ENCODE peak calls at places on chromosomes 4 and X, in four cellular contexts. E is cardiac muscle cell, I is psoas muscle, A is heart right ventricle. C is an unnamed sample.

GRCh38 chr4:140004580-140005314 is 149.2 kb downstream of the MAML3 start:
- DNase-seq in E (peak; percentile 55), I (peak; percentile 59), A (peak; percentile 46), C (no peak)

GRCh38 chrX:72461766-72462165 is 110.9 kb downstream of the HDAC8 start:
- DNase-seq in E (no peak), I (no peak), A (no peak), C (no peak)

GRCh38 chr4:70153937-70154336 is at the start of gene PRR27:
- DNase-seq in E (no peak), I (no peak), A (no peak), C (no peak)

GRCh38 chrX:95764972-95765451 is 919.6 kb upstream of the DIAPH2 start:
- DNase-seq in E (peak; percentile 75), I (no peak), A (peak; percentile 2), C (peak; percentile 30)

GRCh38 chr4:2977116-2978097 is 14.0 kb downstream of the GRK4 start:
- DNase-seq in E (peak; percentile 69), I (no peak), A (no peak), C (no peak)

GRCh38 chr4:136643416-136643815 is 888.9 kb downstream of the PCDH18 start:
- DNase-seq in E (no peak), I (no peak), A (no peak), C (no peak)

GRCh38 chrX:37314526-37314925 is 34.6 kb upstream of the PRRG1 start:
- DNase-seq in E (no peak), I (no peak), A (no peak), C (no peak)

GRCh38 chr4:126604273-126604867 is 1028.4 kb upstream of the INTU start:
- DNase-seq in E (peak; percentile 45), I (no peak), A (no peak), C (no peak)

GRCh38 chr4:147094228-147094627 is 148.6 kb upstream of the TTC29 start:
- DNase-seq in E (peak; percentile 10), I (no peak), A (no peak), C (no peak)

GRCh38 chrX:139766545-139766983 is 58.6 kb upstream of the MCF2 start:
- DNase-seq in E (no peak), I (no peak), A (no peak), C (no peak)

GRCh38 chr4:128571747-128572146 is 237.8 kb upstream of the JADE1 start:
- DNase-seq in E (no peak), I (peak; percentile 28), A (peak; percentile 33), C (peak; percentile 36)

GRCh38 chr4:103415801-103416200 is 217.7 kb upstream of the CENPE start:
- DNase-seq in E (no peak), I (no peak), A (no peak), C (no peak)

GRCh38 chr4:185567828-185568442 is 32.6 kb upstream of the PDLIM3 start:
- DNase-seq in E (no peak), I (peak; percentile 65), A (peak; percentile 81), C (peak; percentile 49)

GRCh38 chr4:2797188-2797544 is 4.3 kb downstream of the SH3BP2 start:
- DNase-seq in E (no peak), I (no peak), A (no peak), C (no peak)

GRCh38 chr4:11904117-11904535 is 475.4 kb upstream of the HS3ST1 start:
- DNase-seq in E (no peak), I (no peak), A (peak; percentile 72), C (peak; percentile 51)

GRCh38 chr4:135032670-135033069 is 831.1 kb upstream of the PABPC4L start:
- DNase-seq in E (peak; percentile 40), I (no peak), A (no peak), C (no peak)

GRCh38 chrX:14027031-14027430 is 2.7 kb downstream of the GEMIN8 start:
- DNase-seq in E (no peak), I (no peak), A (peak; percentile 9), C (no peak)

GRCh38 chr4:84856468-84856867 is 110.0 kb downstream of the WDFY3 start:
- DNase-seq in E (no peak), I (no peak), A (no peak), C (no peak)

GRCh38 chr4:122632396-122633143 is 11.7 kb upstream of the IL21 start:
- DNase-seq in E (no peak), I (no peak), A (no peak), C (no peak)

GRCh38 chrX:43718546-43718945 is 62.4 kb downstream of the MAOA start:
- DNase-seq in E (no peak), I (no peak), A (no peak), C (no peak)

GRCh38 chr4:16860506-16860905 is 37.9 kb downstream of the LDB2 start:
- DNase-seq in E (no peak), I (no peak), A (no peak), C (no peak)

GRCh38 chr4:13523591-13524503 is 20.5 kb downstream of the NKX3-2 start:
- DNase-seq in E (no peak), I (no peak), A (no peak), C (no peak)

GRCh38 chr4:169270810-169271691 is at the start of gene SH3RF1:
- DNase-seq in E (peak; percentile 87), I (peak; percentile 91), A (peak; percentile 91), C (peak; percentile 82)

GRCh38 chr4:51930557-51930956 is 87.6 kb downstream of the DCUN1D4 start:
- DNase-seq in E (no peak), I (no peak), A (no peak), C (no peak)

GRCh38 chr4:20041838-20042237 is 209.9 kb upstream of the SLIT2 start:
- DNase-seq in E (no peak), I (no peak), A (no peak), C (no peak)

GRCh38 chr4:8308856-8309771 is 39.6 kb downstream of the HTRA3 start:
- DNase-seq in E (no peak), I (peak; percentile 80), A (peak; percentile 33), C (no peak)

GRCh38 chr4:118270492-118270891 is 82.3 kb downstream of the PRSS12 start:
- DNase-seq in E (peak; percentile 62), I (no peak), A (no peak), C (no peak)

GRCh38 chrX:26651755-26652154 is 435.8 kb downstream of the MAGEB5 start:
- DNase-seq in E (no peak), I (no peak), A (no peak), C (no peak)

GRCh38 chrX:137431693-137432488 is 134.0 kb upstream of the ZIC3 start:
- DNase-seq in E (peak; percentile 38), I (no peak), A (no peak), C (no peak)

GRCh38 chr4:25441519-25442117 is 64.6 kb downstream of the ANAPC4 start:
- DNase-seq in E (peak; percentile 78), I (no peak), A (peak; percentile 46), C (peak; percentile 83)

GRCh38 chr4:156085073-156085472 is 131.4 kb upstream of the CTSO start:
- DNase-seq in E (no peak), I (no peak), A (no peak), C (no peak)

GRCh38 chrX:55815546-55815945 is 98.0 kb downstream of the RRAGB start:
- DNase-seq in E (no peak), I (no peak), A (no peak), C (no peak)

GRCh38 chrX:138128025-138128671 is 562.2 kb downstream of the ZIC3 start:
- DNase-seq in E (peak; percentile 47), I (no peak), A (peak; percentile 3), C (no peak)

GRCh38 chr4:98648602-98649001 is 9.8 kb downstream of the TSPAN5 start:
- DNase-seq in E (no peak), I (no peak), A (peak; percentile 29), C (no peak)

GRCh38 chr4:109301691-109302365 is 630 bp downstream of the COL25A1 start:
- DNase-seq in E (peak; percentile 22), I (no peak), A (no peak), C (no peak)

GRCh38 chrX:134836497-134836968 is 154.3 kb upstream of the SMIM10 start:
- DNase-seq in E (no peak), I (no peak), A (peak; percentile 6), C (no peak)

DNA sequence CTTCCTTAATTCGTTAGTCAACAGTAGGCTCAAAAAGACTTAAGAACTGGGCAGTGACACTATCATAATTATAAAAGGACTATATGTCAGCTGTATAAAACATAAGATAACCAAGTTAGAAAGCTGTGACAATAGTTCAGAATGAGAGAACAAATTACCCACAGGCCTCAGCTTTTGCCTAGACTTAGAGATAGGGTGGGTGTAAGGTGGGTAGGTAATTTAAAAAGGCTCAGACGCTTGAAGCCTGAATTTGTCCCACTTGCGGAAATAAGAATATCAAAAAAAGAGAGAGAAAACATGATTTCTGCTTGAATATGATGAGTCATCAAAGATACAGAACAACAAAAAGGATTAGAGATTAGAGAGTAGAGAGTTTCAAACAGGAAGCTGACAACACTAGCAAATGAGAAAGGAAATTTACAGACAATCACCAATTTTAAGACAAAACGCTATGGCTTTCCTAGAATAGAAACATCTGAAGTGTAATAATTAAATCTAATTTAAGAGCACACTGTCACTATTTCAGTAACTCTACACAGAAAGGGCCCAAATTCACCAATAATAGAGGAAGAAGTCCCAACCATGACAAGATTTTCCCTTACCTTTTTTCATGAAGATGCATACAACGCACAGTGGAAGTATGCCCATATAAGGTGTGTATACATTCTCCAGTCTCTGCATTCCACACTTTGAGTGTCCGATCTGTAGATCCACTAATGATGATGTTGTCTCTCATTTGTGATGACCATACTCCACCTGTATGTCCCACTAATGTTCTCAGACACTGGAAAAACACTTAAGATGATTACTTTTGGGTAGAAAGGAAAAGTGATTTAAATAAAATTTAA is 208.1 kb downstream of the FBXW7 start:
- DNase-seq in E (no peak), I (no peak), A (no peak), C (no peak)
- H3K27ac ChIP-seq in E (no peak overlapping the region), I (no peak overlapping the region), A (no peak overlapping the region), C (no peak overlapping the region)

GRCh38 chr4:138407329-138407728 is 165.2 kb upstream of the SLC7A11 start:
- DNase-seq in E (no peak), I (no peak), A (no peak), C (no peak)
- H3K27ac ChIP-seq in E (no peak overlapping the region), I (no peak overlapping the region), A (no peak overlapping the region), C (no peak overlapping the region)

DNA sequence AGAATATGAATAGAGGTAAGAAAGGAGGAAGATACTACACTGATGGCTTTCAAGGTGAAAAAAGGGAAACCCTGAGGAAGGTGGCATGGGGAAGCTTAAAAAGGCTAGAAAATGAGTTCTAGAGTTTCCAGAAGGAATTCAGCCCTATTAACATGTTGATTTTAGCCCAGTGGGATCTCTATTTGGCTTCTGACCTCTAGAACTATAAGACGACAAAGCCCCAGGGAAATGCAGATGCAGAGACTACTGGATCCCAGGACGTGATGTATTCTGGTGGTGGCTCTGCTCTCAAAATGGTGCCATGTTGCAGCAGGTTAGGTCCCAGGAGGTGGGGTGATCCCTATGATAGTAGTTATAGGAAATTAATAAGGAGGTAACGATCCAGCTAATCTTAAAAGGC is 120.4 kb downstream of the TMA16 start:
- DNase-seq in E (no peak), I (no peak), A (no peak), C (no peak)
- H3K27ac ChIP-seq in E (no peak overlapping the region), I (no peak overlapping the region), A (no peak overlapping the region), C (no peak overlapping the region)

DNA sequence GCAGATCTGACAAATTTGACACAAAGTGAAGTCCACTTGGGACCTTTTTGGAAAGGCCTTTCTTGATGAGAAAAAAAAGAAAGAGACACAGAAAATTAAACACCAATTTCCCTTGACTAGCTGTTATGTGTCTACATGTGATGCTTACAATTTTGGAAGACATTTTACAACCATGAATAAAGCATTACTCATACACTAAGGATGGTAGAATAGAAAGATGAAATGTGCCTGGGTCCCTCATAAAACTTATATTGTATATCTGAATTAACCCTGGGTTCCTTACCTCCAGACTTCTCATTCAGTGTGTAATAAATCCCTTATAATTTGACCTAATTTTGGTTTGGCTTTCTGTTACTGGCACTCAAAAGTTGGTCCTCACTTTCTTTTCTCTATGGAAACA is 16.5 kb upstream of the GRIA3 start:
- DNase-seq in E (no peak), I (no peak), A (no peak), C (no peak)
- H3K27ac ChIP-seq in E (no peak overlapping the region), I (no peak overlapping the region), A (no peak overlapping the region), C (no peak overlapping the region)

C was measured in lung.